ENCODE peak calls at places on chromosomes 1 and 21, in ten cellular contexts. S is cardiac muscle cell; Q is pancreas; C is neural progenitor cell; U is left ventricle myocardium inferior; E is psoas muscle; Y is hepatocyte; H is CD8-positive, alpha-beta memory T cell; F is uterus; W is endodermal cell. D is an unnamed sample.
A peak's percentile ranks its signal among the peaks of the same experiment; 100 is the strongest.

GRCh38 chr21:18274370-18274769 is 29.7 kb downstream of the CHODL start:
- DNase-seq in U (no peak), W (no peak), F (no peak), Q (no peak), E (no peak), C (no peak), Y (no peak), S (no peak), H (no peak), D (no peak)

GRCh38 chr1:71351438-71351837 is 270.6 kb upstream of the ZRANB2 start:
- DNase-seq in Y (no peak), C (no peak), W (no peak), E (no peak), U (no peak), S (peak; percentile 92), F (no peak), Q (no peak), H (no peak), D (no peak)

GRCh38 chr1:32303358-32303757 is 11.5 kb downstream of the HDAC1 start:
- DNase-seq in E (no peak), U (no peak), Q (no peak), W (no peak), F (no peak), H (no peak), S (no peak), Y (no peak), C (no peak), D (no peak)

GRCh38 chr1:220876511-220877347 is 2.5 kb upstream of the HLX start:
- DNase-seq in W (peak; percentile 87), C (peak; percentile 86), Q (no peak), U (no peak), E (no peak), S (peak; percentile 47), Y (peak; percentile 46), F (no peak), H (no peak), D (no peak)

GRCh38 chr1:90133133-90133532 is 138.2 kb downstream of the ZNF326 start:
- DNase-seq in S (peak; percentile 61), Q (no peak), Y (peak; percentile 63), E (no peak), C (peak; percentile 80), U (no peak), W (peak; percentile 77), H (no peak), F (no peak), D (no peak)

GRCh38 chr1:156842618-156843300 is 16.2 kb downstream of the INSRR start:
- DNase-seq in E (no peak), C (no peak), W (no peak), U (no peak), H (peak; percentile 29), Q (peak; percentile 14), F (no peak), S (no peak), Y (no peak), D (no peak)

GRCh38 chr21:38404134-38404533 is 94.1 kb downstream of the ERG start:
- DNase-seq in F (no peak), E (no peak), H (no peak), Y (no peak), S (no peak), Q (no peak), U (no peak), C (no peak), W (no peak), D (no peak)

GRCh38 chr21:30935121-30935888 is 53.9 kb upstream of the KRTAP11-1 start:
- DNase-seq in H (no peak), F (no peak), U (no peak), Q (no peak), Y (no peak), S (no peak), E (no peak), C (no peak), W (no peak), D (no peak)

GRCh38 chr1:229133734-229134265 is 137.1 kb upstream of the RAB4A start:
- DNase-seq in Y (no peak), H (no peak), S (no peak), C (no peak), F (no peak), Q (no peak), U (no peak), W (no peak), E (no peak), D (no peak)

GRCh38 chr1:229132706-229133105 is 138.2 kb upstream of the RAB4A start:
- DNase-seq in S (no peak), F (no peak), Q (no peak), U (no peak), E (no peak), H (no peak), C (no peak), W (no peak), Y (no peak), D (no peak)

GRCh38 chr1:229131243-229132105 is 139.4 kb upstream of the RAB4A start:
- DNase-seq in S (no peak), H (no peak), Q (no peak), U (no peak), E (no peak), Y (peak; percentile 44), W (no peak), F (no peak), C (no peak), D (no peak)

GRCh38 chr1:229133151-229133550 is 137.8 kb upstream of the RAB4A start:
- DNase-seq in S (no peak), Y (no peak), W (no peak), E (no peak), F (no peak), H (no peak), U (no peak), Q (no peak), C (no peak), D (no peak)

GRCh38 chr1:229132106-229132443 is 138.8 kb upstream of the RAB4A start:
- DNase-seq in Y (no peak), U (no peak), H (no peak), E (no peak), C (no peak), F (no peak), Q (no peak), S (no peak), W (no peak), D (no peak)
- H3K4me1 ChIP-seq in Y (peaks cover 19% of the 10 kb centered on the region), U (peaks cover 16% of the 10 kb centered on the region), H (peaks cover 50% of the 10 kb centered on the region), E (no peaks in the 10 kb centered on the region), C (peaks cover 15% of the 10 kb centered on the region), F (no peaks in the 10 kb centered on the region), Q (peaks cover 29% of the 10 kb centered on the region), S (peaks cover 16% of the 10 kb centered on the region), W (peaks cover 4% of the 10 kb centered on the region), D (peaks cover 8% of the 10 kb centered on the region)

GRCh38 chr1:21321963-21322680 is 31.9 kb upstream of the ECE1 start:
- DNase-seq in S (no peak), U (no peak), C (no peak), E (no peak), Y (no peak), W (peak; percentile 83), H (no peak), F (no peak), Q (no peak), D (no peak)

GRCh38 chr1:21324368-21325137 is 34.3 kb upstream of the ECE1 start:
- DNase-seq in F (peak; percentile 81), Q (peak; percentile 79), E (peak; percentile 87), U (peak; percentile 73), H (peak; percentile 62), C (no peak), S (peak; percentile 88), W (peak; percentile 87), Y (peak; percentile 89), D (peak; percentile 71)

GRCh38 chr1:21325231-21325718 is 35.0 kb upstream of the ECE1 start:
- DNase-seq in Q (no peak), C (no peak), E (no peak), Y (no peak), H (no peak), W (no peak), F (no peak), S (no peak), U (no peak), D (no peak)

GRCh38 chr1:21322681-21323016 is 32.4 kb upstream of the ECE1 start:
- DNase-seq in E (no peak), H (no peak), Y (no peak), W (peak; percentile 58), S (no peak), F (no peak), U (no peak), C (no peak), Q (no peak), D (no peak)

GRCh38 chr1:21323091-21323490 is 32.8 kb upstream of the ECE1 start:
- DNase-seq in E (no peak), U (no peak), W (peak; percentile 78), H (no peak), F (no peak), Y (no peak), C (no peak), Q (no peak), S (peak; percentile 53), D (no peak)
- H3K4me1 ChIP-seq in E (peaks cover 30% of the 10 kb centered on the region), U (peaks cover 97% of the 10 kb centered on the region), W (peaks cover 54% of the 10 kb centered on the region), H (peaks cover 52% of the 10 kb centered on the region), F (peaks cover 41% of the 10 kb centered on the region), Y (peaks cover 96% of the 10 kb centered on the region), C (peaks cover 85% of the 10 kb centered on the region), Q (peaks cover 93% of the 10 kb centered on the region), S (peaks cover 88% of the 10 kb centered on the region), D (peaks cover 93% of the 10 kb centered on the region)

DNA sequence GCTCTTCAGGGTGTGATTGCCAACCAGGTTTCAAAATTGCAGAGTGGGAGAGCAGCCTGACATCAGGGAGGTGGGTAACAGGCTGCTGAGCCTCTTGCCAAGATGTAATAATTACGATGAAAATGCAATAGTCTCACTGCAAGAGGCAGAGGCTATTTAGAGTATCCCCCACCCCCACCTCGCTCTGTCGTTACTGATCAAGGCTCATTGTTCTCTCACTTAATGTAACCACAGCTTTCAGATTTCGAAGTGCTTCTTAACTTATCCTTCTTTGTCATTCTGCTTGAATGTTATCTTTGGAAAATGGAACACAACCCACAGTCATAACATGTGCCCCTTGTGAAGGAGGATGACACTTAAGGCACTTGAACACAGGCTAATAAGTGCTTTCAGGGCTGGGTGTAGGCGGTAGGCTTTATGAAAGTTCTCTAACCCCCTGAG is 559.2 kb upstream of the PLXNA2 start:
- DNase-seq in F (no peak), Q (no peak), C (no peak), H (no peak), E (no peak), W (no peak), U (no peak), Y (no peak), S (no peak), D (no peak)
- H3K4me1 ChIP-seq in F (no peaks in the 10 kb centered on the region), Q (no peaks in the 10 kb centered on the region), C (peaks cover 9% of the 10 kb centered on the region), H (no peaks in the 10 kb centered on the region), E (no peaks in the 10 kb centered on the region), W (peaks cover 7% of the 10 kb centered on the region), U (no peaks in the 10 kb centered on the region), Y (no peaks in the 10 kb centered on the region), S (peaks cover 10% of the 10 kb centered on the region), D (no peaks in the 10 kb centered on the region)

DNA sequence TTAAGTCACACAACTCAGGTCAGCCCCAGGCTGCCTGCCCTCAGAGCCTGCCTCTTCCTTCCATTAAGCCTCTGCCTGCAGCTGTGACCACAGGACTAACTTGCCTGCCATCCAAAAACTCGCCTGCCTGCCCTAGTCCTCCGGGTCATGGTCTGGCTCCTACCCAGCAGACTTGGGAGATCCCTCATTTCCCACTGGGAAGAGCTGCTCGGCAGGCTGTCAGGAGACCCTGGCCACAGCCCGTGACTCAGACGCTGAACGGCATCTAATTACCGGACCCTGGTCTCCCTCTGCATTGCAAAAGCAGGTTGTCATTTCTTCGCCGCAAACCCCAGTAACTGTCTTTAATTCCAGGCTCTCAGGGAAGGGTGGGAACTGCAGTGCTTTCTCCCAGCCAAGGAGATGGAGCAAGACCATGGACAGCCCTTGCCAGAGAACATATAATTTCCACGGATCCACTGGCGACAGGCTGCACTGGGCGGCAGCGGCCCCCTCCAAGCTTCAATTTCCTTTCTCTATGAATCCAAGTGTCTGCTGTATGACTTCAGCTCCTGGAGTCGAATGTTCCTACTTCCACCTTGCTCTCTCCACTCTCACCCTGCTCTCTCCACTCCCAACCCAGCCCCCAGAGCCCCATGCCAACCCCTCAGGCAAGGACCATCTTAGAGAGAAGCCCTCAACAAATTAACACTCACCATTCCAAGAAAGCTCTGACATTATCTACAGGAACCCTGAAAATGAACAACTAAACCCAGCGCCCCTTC is 20.4 kb downstream of the OLFML2B start:
- DNase-seq in E (peak; percentile 88), S (peak; percentile 72), H (no peak), C (no peak), Q (no peak), U (no peak), W (peak; percentile 31), Y (peak; percentile 19), F (peak; percentile 54), D (peak; percentile 54)
- H3K4me1 ChIP-seq in E (peaks cover 13% of the 10 kb centered on the region), S (no peaks in the 10 kb centered on the region), H (no peaks in the 10 kb centered on the region), C (no peaks in the 10 kb centered on the region), Q (no peaks in the 10 kb centered on the region), U (peaks cover 9% of the 10 kb centered on the region), W (no peaks in the 10 kb centered on the region), Y (peaks cover 4% of the 10 kb centered on the region), F (no peaks in the 10 kb centered on the region), D (no peaks in the 10 kb centered on the region)